ENCODE peak calls at places on chromosomes 6 and 20, in ten cellular contexts. F is Panc1; Y is left ventricle myocardium inferior; N is mucosa of descending colon; Z is A673; R is cardiac muscle cell; H is ovary; L is GM13976; M is heart left ventricle; T is CD4-positive, alpha-beta T cell. W is an unnamed sample.

GRCh38 chr6:2680264-2680908 is 70.3 kb downstream of the MYLK4 start:
- DNase-seq in F (no peak), Y (no peak), N (no peak), Z (no peak), R (no peak), H (no peak), L (no peak), M (no peak), T (no peak), W (no peak)

GRCh38 chr6:140289186-140289585 is 914.7 kb upstream of the CITED2 start:
- DNase-seq in F (no peak), Y (no peak), N (no peak), Z (no peak), R (no peak), H (no peak), L (no peak), M (no peak), T (no peak), W (no peak)

GRCh38 chr6:137738197-137738596 is 128.9 kb upstream of the TNFAIP3 start:
- DNase-seq in F (no peak), Y (no peak), N (no peak), Z (no peak), R (peak), H (no peak), L (no peak), M (no peak), T (no peak), W (peak)

GRCh38 chr6:64732888-64733287 is 974.1 kb downstream of the EYS start:
- DNase-seq in F (no peak), Y (no peak), N (no peak), Z (no peak), R (peak), H (no peak), L (no peak), M (no peak), T (no peak), W (peak)

GRCh38 chr6:35441642-35442041 is 10.5 kb upstream of the FANCE start:
- DNase-seq in F (no peak), Y (no peak), N (no peak), Z (no peak), R (no peak), H (no peak), L (no peak), M (no peak), T (no peak), W (no peak)

GRCh38 chr20:57844626-57845596 is 135.1 kb upstream of the PMEPA1 start:
- DNase-seq in F (no peak), Y (no peak), N (no peak), Z (no peak), R (no peak), H (no peak), L (no peak), M (no peak), T (no peak), W (no peak)

GRCh38 chr6:12516070-12516469 is 200.5 kb upstream of the PHACTR1 start:
- DNase-seq in F (no peak), Y (no peak), N (no peak), Z (no peak), R (peak), H (no peak), L (peak), M (no peak), T (no peak), W (no peak)

GRCh38 chr6:149545258-149545753 is 537 bp downstream of the PPIL4 start:
- DNase-seq in F (no peak), Y (peak), N (no peak), Z (peak), R (peak), H (peak), L (peak), M (no peak), T (peak), W (peak)

GRCh38 chr6:104887350-104887749 is 27.6 kb upstream of the HACE1 start:
- DNase-seq in F (no peak), Y (no peak), N (no peak), Z (peak), R (peak), H (no peak), L (peak), M (no peak), T (no peak), W (peak)

GRCh38 chr6:17276766-17277165 is 4.4 kb upstream of the RBM24 start:
- DNase-seq in F (no peak), Y (peak), N (no peak), Z (no peak), R (no peak), H (no peak), L (no peak), M (no peak), T (no peak), W (no peak)

GRCh38 chr20:11350126-11351005 is 567.3 kb upstream of the BTBD3 start:
- DNase-seq in F (no peak), Y (no peak), N (no peak), Z (peak), R (peak), H (no peak), L (no peak), M (no peak), T (no peak), W (peak)

GRCh38 chr6:1244941-1245340 is 67.0 kb upstream of the FOXQ1 start:
- DNase-seq in F (no peak), Y (no peak), N (no peak), Z (no peak), R (no peak), H (no peak), L (no peak), M (no peak), T (no peak), W (no peak)

GRCh38 chr6:127458817-127459216 is 372 bp downstream of the KIAA0408 start:
- DNase-seq in F (no peak), Y (no peak), N (no peak), Z (peak), R (peak), H (peak), L (no peak), M (no peak), T (no peak), W (peak)

GRCh38 chr20:56843386-56843785 is 214.3 kb downstream of the TFAP2C start:
- DNase-seq in F (no peak), Y (no peak), N (no peak), Z (no peak), R (no peak), H (no peak), L (no peak), M (no peak), T (no peak), W (peak)

GRCh38 chr6:159969204-159969912 is 476 bp downstream of the IGF2R start:
- DNase-seq in F (no peak), Y (peak), N (peak), Z (no peak), R (peak), H (peak), L (peak), M (peak), T (no peak), W (peak)

GRCh38 chr6:110053395-110054240 is 75.5 kb downstream of the GPR6 start:
- DNase-seq in F (peak), Y (no peak), N (no peak), Z (peak), R (peak), H (peak), L (peak), M (no peak), T (no peak), W (peak)

GRCh38 chr6:2961971-2962370 is 9.4 kb downstream of the SERPINB6 start:
- DNase-seq in F (no peak), Y (no peak), N (peak), Z (no peak), R (no peak), H (no peak), L (no peak), M (no peak), T (no peak), W (no peak)

GRCh38 chr20:4341804-4342560 is 326.6 kb upstream of the RNF24 start:
- DNase-seq in F (no peak), Y (no peak), N (no peak), Z (peak), R (peak), H (no peak), L (no peak), M (no peak), T (no peak), W (peak)

GRCh38 chr6:40376113-40376650 is 211.0 kb downstream of the LRFN2 start:
- DNase-seq in F (no peak), Y (no peak), N (no peak), Z (no peak), R (no peak), H (no peak), L (no peak), M (no peak), T (no peak), W (no peak)

GRCh38 chr20:24112360-24112759 is 123.8 kb upstream of the GGTLC1 start:
- DNase-seq in F (no peak), Y (no peak), N (no peak), Z (no peak), R (no peak), H (no peak), L (no peak), M (no peak), T (no peak), W (no peak)

GRCh38 chr6:6964675-6965074 is 143.1 kb upstream of the RREB1 start:
- DNase-seq in F (no peak), Y (no peak), N (no peak), Z (no peak), R (no peak), H (no peak), L (no peak), M (no peak), T (no peak), W (no peak)

GRCh38 chr6:3061501-3061941 is 6.8 kb upstream of the RIPK1 start:
- DNase-seq in F (no peak), Y (no peak), N (no peak), Z (peak), R (peak), H (no peak), L (no peak), M (no peak), T (no peak), W (peak)

GRCh38 chr6:30556006-30556713 is at the start of gene GNL1:
- DNase-seq in F (no peak), Y (peak), N (peak), Z (peak), R (peak), H (peak), L (peak), M (peak), T (peak), W (peak)

GRCh38 chr20:33411136-33411690 is 9.9 kb upstream of the CDK5RAP1 start:
- DNase-seq in F (no peak), Y (no peak), N (no peak), Z (no peak), R (no peak), H (no peak), L (no peak), M (no peak), T (no peak), W (no peak)

GRCh38 chr6:1542335-1542734 is 67.4 kb upstream of the FOXC1 start:
- DNase-seq in F (no peak), Y (no peak), N (no peak), Z (no peak), R (no peak), H (no peak), L (no peak), M (no peak), T (no peak), W (no peak)

GRCh38 chr20:63586797-63587196 is 12.8 kb upstream of the HELZ2 start:
- DNase-seq in F (no peak), Y (no peak), N (peak), Z (no peak), R (no peak), H (no peak), L (no peak), M (peak), T (no peak), W (no peak)

GRCh38 chr20:2747676-2748235 is 52.7 kb downstream of the CPXM1 start:
- DNase-seq in F (no peak), Y (no peak), N (no peak), Z (no peak), R (no peak), H (peak), L (no peak), M (no peak), T (no peak), W (no peak)

GRCh38 chr20:46569961-46570360 is 19.5 kb upstream of the OCSTAMP start:
- DNase-seq in F (no peak), Y (no peak), N (no peak), Z (no peak), R (no peak), H (no peak), L (no peak), M (no peak), T (no peak), W (no peak)

GRCh38 chr20:58811334-58811733 is 39.4 kb downstream of the GNAS-AS1 start:
- DNase-seq in F (no peak), Y (no peak), N (no peak), Z (no peak), R (no peak), H (no peak), L (no peak), M (peak), T (no peak), W (no peak)

GRCh38 chr6:116564921-116565872 is 6.1 kb upstream of the RWDD1 start:
- DNase-seq in F (no peak), Y (peak), N (peak), Z (no peak), R (peak), H (peak), L (no peak), M (peak), T (peak), W (no peak)

GRCh38 chr20:45358282-45359068 is 4.5 kb upstream of the SYS1 start:
- DNase-seq in F (no peak), Y (peak), N (no peak), Z (no peak), R (peak), H (peak), L (no peak), M (peak), T (no peak), W (peak)

GRCh38 chr6:55290736-55291135 is 36.5 kb upstream of the GFRAL start:
- DNase-seq in F (no peak), Y (no peak), N (no peak), Z (no peak), R (no peak), H (no peak), L (no peak), M (no peak), T (no peak), W (no peak)

DNA sequence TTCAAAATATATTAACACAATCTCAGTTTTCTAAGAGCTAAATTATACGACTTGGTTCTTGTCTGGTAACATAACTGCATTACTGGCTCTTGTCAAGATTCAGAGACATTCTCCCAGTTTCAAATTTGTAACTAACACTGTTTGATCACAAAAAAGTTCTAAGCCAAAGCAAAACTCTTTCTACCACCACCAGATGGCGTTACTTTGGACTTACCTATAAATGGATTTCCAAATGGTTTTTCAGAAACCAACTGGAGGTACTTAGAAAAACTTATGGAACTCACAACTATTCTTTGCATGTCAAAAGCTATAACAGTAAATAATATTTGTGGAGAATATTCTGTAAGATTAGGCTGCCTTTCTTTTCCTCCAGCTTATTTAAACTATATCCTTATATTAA is 34.2 kb upstream of the GFRAL start:
- DNase-seq in F (no peak), Y (no peak), N (no peak), Z (peak), R (peak), H (no peak), L (peak), M (no peak), T (no peak), W (peak)
- TF ChIP-seq CTCF in F (peak), Y (peak), N (no peak), Z (peak), R (peak), H (no peak), L (no peak), M (no peak), T (no peak), W (no peak)

GRCh38 chr6:161429921-161430490 is 156.1 kb upstream of the AGPAT4 start:
- DNase-seq in F (no peak), Y (no peak), N (no peak), Z (no peak), R (peak), H (no peak), L (no peak), M (no peak), T (no peak), W (no peak)
- TF ChIP-seq CTCF in F (peak), Y (peak), N (no peak), Z (peak), R (peak), H (no peak), L (no peak), M (no peak), T (no peak), W (no peak)

DNA sequence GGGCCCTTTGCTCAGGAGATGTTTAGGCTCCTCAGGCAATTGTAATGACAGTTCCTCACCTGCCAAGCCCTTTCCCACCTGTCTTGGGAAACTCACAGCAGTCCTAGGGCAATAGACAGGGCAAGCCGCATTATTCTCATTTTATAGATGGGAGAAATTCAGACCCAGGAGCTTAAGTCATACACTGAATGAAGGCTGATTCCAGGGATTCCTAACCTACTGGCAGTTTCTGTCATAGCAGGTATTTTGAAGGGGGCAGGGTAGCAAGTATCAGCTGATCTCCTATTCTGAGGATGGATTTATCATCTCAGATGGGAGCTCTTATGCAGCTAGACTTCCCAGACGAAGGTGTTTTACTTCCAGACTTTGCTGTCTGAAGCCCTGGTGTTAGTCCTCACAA is 61.4 kb upstream of the MYL9 start:
- DNase-seq in F (no peak), Y (no peak), N (no peak), Z (no peak), R (no peak), H (no peak), L (no peak), M (no peak), T (no peak), W (no peak)
- TF ChIP-seq CTCF in F (no peak), Y (no peak), N (no peak), Z (no peak), R (no peak), H (no peak), L (no peak), M (no peak), T (no peak), W (no peak)

GRCh38 chr20:41627001-41627400 is 8.8 kb upstream of the CHD6 start:
- DNase-seq in F (no peak), Y (no peak), N (no peak), Z (no peak), R (no peak), H (no peak), L (no peak), M (no peak), T (no peak), W (no peak)
- TF ChIP-seq CTCF in F (no peak), Y (peak), N (no peak), Z (no peak), R (no peak), H (no peak), L (no peak), M (no peak), T (no peak), W (no peak)

DNA sequence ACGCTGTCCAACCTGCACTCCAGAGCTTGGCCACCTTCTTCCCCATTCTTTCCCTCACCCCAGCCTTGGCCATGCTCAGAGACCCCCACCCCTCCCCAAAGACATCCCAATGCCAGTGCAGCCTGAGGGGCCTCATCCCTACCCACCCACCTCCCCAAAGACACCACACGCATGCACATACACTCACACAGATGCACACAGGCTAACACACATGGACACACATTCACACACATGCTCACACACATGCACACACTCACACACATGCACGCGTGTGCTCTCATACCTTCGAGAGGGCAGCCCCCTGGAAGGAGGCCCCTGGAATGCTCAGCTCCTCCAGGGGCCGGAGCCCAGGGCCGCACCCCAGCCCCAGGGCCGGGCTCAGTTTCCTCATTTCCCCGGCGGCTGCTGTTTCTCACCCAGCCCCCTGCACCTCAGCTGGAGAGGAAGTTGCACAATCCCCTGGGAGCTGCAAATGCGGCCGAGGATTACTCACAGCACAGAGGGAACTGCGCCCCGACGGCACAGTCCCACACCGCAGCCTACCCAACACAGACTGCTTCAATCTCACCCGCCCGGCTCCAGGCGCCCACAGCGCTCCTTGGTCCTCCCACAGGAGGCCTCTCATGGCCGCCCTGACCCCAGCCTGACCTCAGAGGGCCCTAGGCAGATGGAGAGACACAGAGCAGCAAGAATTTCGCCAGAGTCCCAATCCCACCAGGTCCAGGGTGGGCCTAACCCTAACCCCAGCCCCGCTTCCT is 12.1 kb downstream of the TFEB start:
- DNase-seq in F (no peak), Y (peak), N (peak), Z (peak), R (peak), H (no peak), L (peak), M (peak), T (no peak), W (peak)
- TF ChIP-seq CTCF in F (no peak), Y (peak), N (no peak), Z (no peak), R (no peak), H (no peak), L (no peak), M (no peak), T (no peak), W (no peak)

GRCh38 chr20:54107600-54108393 is 37.4 kb upstream of the BCAS1 start:
- DNase-seq in F (no peak), Y (no peak), N (no peak), Z (no peak), R (no peak), H (no peak), L (no peak), M (no peak), T (no peak), W (no peak)
- TF ChIP-seq CTCF in F (no peak), Y (no peak), N (no peak), Z (no peak), R (no peak), H (no peak), L (no peak), M (no peak), T (no peak), W (no peak)